ENCODE peak calls at places on chromosomes 5 and 9, in five cellular contexts. Q is brain microvascular endothelial cell, B is endothelial cell, Z is cardiac muscle cell, E is tibial artery. V is an unnamed sample.

GRCh38 chr9:75378036-75378435 is 289.7 kb downstream of the OSTF1 start:
- DNase-seq in Q (peak), B (no peak), Z (no peak), E (peak), V (no peak)

GRCh38 chr5:151885138-151885908 is 39.3 kb downstream of the GLRA1 start:
- DNase-seq in Q (peak), B (no peak), Z (no peak), E (no peak), V (no peak)

GRCh38 chr5:126354012-126354856 is 69.0 kb upstream of the GRAMD2B start:
- DNase-seq in Q (peak), B (no peak), Z (peak), E (no peak), V (no peak)

GRCh38 chr5:180332051-180332517 is 21.1 kb downstream of the GFPT2 start:
- DNase-seq in Q (no peak), B (peak), Z (no peak), E (no peak), V (no peak)

GRCh38 chr5:76427481-76428140 is 24.5 kb downstream of the IQGAP2 start:
- DNase-seq in Q (no peak), B (no peak), Z (no peak), E (no peak), V (no peak)

GRCh38 chr9:96513622-96514021 is 63.7 kb downstream of the HABP4 start:
- DNase-seq in Q (peak), B (no peak), Z (no peak), E (no peak), V (no peak)

GRCh38 chr5:68015381-68015780 is 200.2 kb upstream of the PIK3R1 start:
- DNase-seq in Q (no peak), B (no peak), Z (no peak), E (no peak), V (no peak)

GRCh38 chr5:17132444-17133083 is 84.9 kb upstream of the BASP1 start:
- DNase-seq in Q (peak), B (no peak), Z (peak), E (no peak), V (no peak)

GRCh38 chr5:109819878-109820277 is 130.2 kb downstream of the MAN2A1 start:
- DNase-seq in Q (no peak), B (no peak), Z (no peak), E (no peak), V (no peak)
- TF ChIP-seq CTCF in Q (no peak), B (peak), Z (no peak), E (no peak), V (no peak)

GRCh38 chr9:94918038-94918753 is 191.7 kb downstream of the AOPEP start:
- DNase-seq in Q (no peak), B (no peak), Z (no peak), E (no peak), V (no peak)
- TF ChIP-seq CTCF in Q (no peak), B (no peak), Z (no peak), E (no peak), V (no peak)

GRCh38 chr5:124176692-124177091 is 569.7 kb downstream of the ZNF608 start:
- DNase-seq in Q (no peak), B (no peak), Z (no peak), E (peak), V (no peak)
- TF ChIP-seq CTCF in Q (peak), B (no peak), Z (no peak), E (no peak), V (no peak)

DNA sequence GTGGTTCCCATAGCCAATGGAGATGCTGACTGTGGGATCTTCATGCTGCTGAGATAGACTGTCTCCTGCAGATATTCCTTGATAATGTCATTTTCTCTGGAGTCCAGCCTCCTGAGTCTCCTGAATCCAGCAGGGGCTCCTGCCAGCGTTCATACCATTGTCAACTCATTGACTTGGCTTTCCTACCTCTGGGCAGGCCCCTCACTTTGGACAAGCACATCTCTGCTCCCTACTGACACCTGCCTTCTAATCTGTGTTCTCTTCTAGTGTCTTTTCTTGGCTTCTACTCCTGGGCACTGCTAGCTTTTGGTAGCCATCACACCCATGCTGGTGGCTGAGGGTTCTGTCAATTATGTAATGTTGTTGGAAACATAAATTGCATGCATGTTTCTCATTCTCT is 138.0 kb downstream of the ADCY2 start:
- DNase-seq in Q (no peak), B (no peak), Z (no peak), E (no peak), V (no peak)
- TF ChIP-seq CTCF in Q (no peak), B (no peak), Z (no peak), E (no peak), V (no peak)

GRCh38 chr9:93684806-93685553 is 108.6 kb downstream of the PHF2 start:
- DNase-seq in Q (no peak), B (no peak), Z (no peak), E (no peak), V (peak)
- TF ChIP-seq CTCF in Q (peak), B (no peak), Z (peak), E (no peak), V (peak)

GRCh38 chr5:86964889-86965288 is 302.8 kb upstream of the RASA1 start:
- DNase-seq in Q (no peak), B (no peak), Z (no peak), E (no peak), V (no peak)

GRCh38 chr5:86971034-86971511 is 296.6 kb upstream of the RASA1 start:
- DNase-seq in Q (peak), B (no peak), Z (no peak), E (no peak), V (no peak)

GRCh38 chr5:86968311-86968753 is 299.4 kb upstream of the RASA1 start:
- DNase-seq in Q (peak), B (peak), Z (peak), E (no peak), V (no peak)
- TF ChIP-seq CTCF in Q (no peak), B (peak), Z (peak), E (peak), V (peak)

DNA sequence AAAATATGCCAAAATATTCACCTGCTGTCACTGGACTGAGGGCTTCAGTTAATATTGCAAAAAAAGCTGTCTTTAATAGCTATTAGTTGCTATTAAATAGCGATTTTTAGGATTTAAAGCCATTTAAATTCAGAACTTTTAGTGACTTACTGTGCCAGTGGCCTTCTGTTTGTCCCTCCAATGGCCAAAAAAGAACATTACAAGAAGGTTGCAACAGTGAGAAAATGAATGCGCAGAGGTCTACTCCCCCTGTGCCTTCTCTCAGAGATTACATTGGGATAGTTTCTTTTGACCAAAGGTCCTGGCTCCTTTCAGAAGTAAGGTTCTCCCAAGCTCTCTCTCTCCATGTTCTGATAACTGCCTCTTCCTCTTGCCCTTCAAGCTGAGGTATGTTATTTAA is 930.3 kb upstream of the ARRDC3 start:
- DNase-seq in Q (no peak), B (no peak), Z (peak), E (no peak), V (no peak)
- TF ChIP-seq CTCF in Q (no peak), B (no peak), Z (no peak), E (no peak), V (peak)

DNA sequence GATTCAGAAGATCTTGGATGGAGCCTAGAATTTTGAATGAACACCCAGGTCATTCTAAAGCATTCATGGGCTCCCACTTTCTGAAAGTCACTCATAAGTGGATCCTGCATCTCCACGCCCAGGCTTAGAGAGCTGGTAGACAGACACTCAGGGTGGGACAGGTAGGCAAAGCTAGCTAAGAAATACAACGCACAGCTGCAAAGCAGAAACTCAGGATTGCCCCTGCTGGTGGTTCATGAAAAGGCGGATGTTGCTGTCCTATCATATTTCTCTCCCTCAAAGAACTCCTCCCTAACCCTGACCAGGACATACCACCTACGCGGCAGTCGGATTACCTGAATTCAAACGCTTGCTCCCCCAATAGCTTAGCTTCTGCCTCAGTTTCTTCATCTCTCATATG is 226.5 kb downstream of the GLIS3 start:
- DNase-seq in Q (no peak), B (peak), Z (no peak), E (no peak), V (no peak)
- TF ChIP-seq CTCF in Q (peak), B (peak), Z (peak), E (no peak), V (peak)

DNA sequence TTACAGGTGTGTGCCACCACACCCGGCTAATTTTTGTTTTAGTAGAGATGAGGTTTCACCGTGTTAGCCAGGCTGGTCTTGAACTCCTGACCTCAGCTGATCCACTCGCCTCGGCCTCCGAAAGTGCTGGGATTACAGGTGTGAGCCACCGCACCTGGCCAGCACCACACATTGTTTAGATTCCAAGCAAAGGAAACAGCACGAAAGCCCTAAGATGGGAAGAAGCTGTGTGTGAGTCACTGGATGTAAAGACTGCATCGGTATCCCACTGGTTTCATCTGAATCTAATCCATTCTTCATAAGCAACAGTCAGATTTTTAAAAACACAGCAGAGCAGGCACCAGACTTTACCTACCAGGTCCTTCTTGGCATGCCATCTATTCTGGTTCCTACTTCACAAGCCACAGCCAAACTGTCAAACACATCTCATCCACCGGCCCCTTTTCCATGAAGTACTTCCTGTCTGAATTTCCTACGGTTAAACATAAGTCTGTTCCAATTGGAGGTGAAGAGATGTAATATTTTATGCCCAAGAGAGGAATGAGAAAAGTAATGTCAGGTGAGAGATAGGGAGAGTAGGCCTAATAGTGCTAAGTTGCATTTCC is 17.4 kb downstream of the UBTD2 start:
- DNase-seq in Q (no peak), B (no peak), Z (no peak), E (no peak), V (no peak)
- TF ChIP-seq CTCF in Q (no peak), B (no peak), Z (no peak), E (no peak), V (no peak)